ENCODE peak calls at places on chromosome 5, in six cellular contexts. E, C, A, V, X and Y are unnamed samples.

GRCh38 chr5:84524491-84524890 is 139.8 kb upstream of the EDIL3 start:
- DNase-seq in E (no peak), A (no peak), X (no peak), V (no peak), C (no peak), Y (no peak)

GRCh38 chr5:677131-678101 is 15.7 kb downstream of the TPPP start:
- DNase-seq in A (no peak), V (no peak), C (no peak), E (no peak), X (no peak), Y (no peak)

GRCh38 chr5:137040641-137041340 is 458.3 kb downstream of the SPOCK1 start:
- DNase-seq in E (no peak), C (no peak), V (no peak), A (no peak), X (no peak), Y (no peak)

GRCh38 chr5:2126512-2126911 is 243.8 kb upstream of the IRX4 start:
- DNase-seq in E (no peak), A (no peak), C (no peak), X (no peak), V (no peak), Y (no peak)

GRCh38 chr5:178526796-178527457 is 63.3 kb downstream of the COL23A1 start:
- DNase-seq in E (no peak), A (no peak), X (no peak), V (no peak), C (no peak), Y (no peak)

GRCh38 chr5:173232499-173233346 is 2.3 kb downstream of the NKX2-5 start:
- DNase-seq in V (no peak), E (no peak), A (no peak), C (peak; percentile 52), X (no peak), Y (no peak)

GRCh38 chr5:134374234-134374633 is 2.9 kb downstream of the UBE2B start:
- DNase-seq in A (no peak), E (no peak), V (no peak), X (peak; percentile 14), C (no peak), Y (no peak)

GRCh38 chr5:103234239-103234975 is 24.2 kb upstream of the MACIR start:
- DNase-seq in A (no peak), V (no peak), E (no peak), C (no peak), X (no peak), Y (no peak)

GRCh38 chr5:93044860-93045666 is 536.0 kb downstream of the NR2F1-AS1 start:
- DNase-seq in A (no peak), C (no peak), E (no peak), V (no peak), X (no peak), Y (no peak)

GRCh38 chr5:74028406-74028805 is 402.4 kb downstream of the ARHGEF28 start:
- DNase-seq in E (no peak), V (no peak), C (no peak), A (no peak), X (no peak), Y (no peak)

GRCh38 chr5:58450811-58451629 is 8.9 kb downstream of the PLK2 start:
- DNase-seq in V (no peak), A (no peak), X (no peak), C (no peak), E (no peak), Y (no peak)

GRCh38 chr5:152676177-152676576 is 271.1 kb upstream of the NMUR2 start:
- DNase-seq in A (no peak), V (no peak), X (no peak), E (no peak), C (no peak), Y (no peak)

GRCh38 chr5:66595877-66596790 is at the start of gene MAST4:
- DNase-seq in A (no peak), V (peak; percentile 58), X (peak; percentile 70), C (peak; percentile 96), E (peak; percentile 77), Y (peak; percentile 1)

GRCh38 chr5:174876-175465 is 16.3 kb upstream of the LRRC14B start:
- DNase-seq in C (no peak), X (no peak), A (no peak), E (no peak), V (no peak), Y (no peak)